ENCODE peak calls at places on chromosomes 16 and 17, in four cellular contexts. X is brain microvascular endothelial cell, F is upper lobe of right lung, A is GM23248. B is an unnamed sample.

GRCh38 chr17:80516533-80516932 is 28.1 kb upstream of the RPTOR start:
- DNase-seq in X (no peak), F (no peak), A (no peak), B (no peak)

GRCh38 chr17:35890774-35891155 is 10.6 kb upstream of the CCL5 start:
- DNase-seq in X (no peak), F (no peak), A (no peak), B (no peak)

GRCh38 chr17:12509836-12510235 is 155.9 kb upstream of the MYOCD start:
- DNase-seq in X (no peak), F (no peak), A (no peak), B (no peak)

GRCh38 chr16:685967-686366 is 1.8 kb upstream of the JMJD8 start:
- DNase-seq in X (no peak), F (no peak), A (peak), B (no peak)

GRCh38 chr17:55731586-55732250 is 9.1 kb upstream of the TMEM100 start:
- DNase-seq in X (no peak), F (no peak), A (peak), B (peak)

GRCh38 chr16:66004706-66005105 is 361.8 kb upstream of the CDH5 start:
- DNase-seq in X (no peak), F (no peak), A (peak), B (no peak)

GRCh38 chr16:23434380-23434779 is 18.6 kb downstream of the COG7 start:
- DNase-seq in X (no peak), F (no peak), A (peak), B (no peak)

GRCh38 chr16:74926832-74927231 is 58.1 kb downstream of the WDR59 start:
- DNase-seq in X (no peak), F (no peak), A (no peak), B (no peak)

GRCh38 chr17:28950017-28950751 is 1.1 kb downstream of the PHF12 start:
- DNase-seq in X (peak), F (peak), A (peak), B (peak)

GRCh38 chr16:87551487-87551886 is 50.8 kb upstream of the JPH3 start:
- DNase-seq in X (no peak), F (no peak), A (no peak), B (no peak)

GRCh38 chr16:87554754-87555427 is 47.4 kb upstream of the JPH3 start:
- DNase-seq in X (no peak), F (no peak), A (no peak), B (no peak)

GRCh38 chr16:87552072-87552718 is 50.1 kb upstream of the JPH3 start:
- DNase-seq in X (no peak), F (no peak), A (no peak), B (no peak)

GRCh38 chr16:87553174-87553573 is 49.1 kb upstream of the JPH3 start:
- DNase-seq in X (no peak), F (no peak), A (no peak), B (no peak)

GRCh38 chr16:87552772-87553171 is 49.5 kb upstream of the JPH3 start:
- DNase-seq in X (no peak), F (no peak), A (peak), B (no peak)
- H3K4me3 ChIP-seq in X (no peak), F (no peak), A (no peak), B (no peak)

GRCh38 chr16:15811778-15812750 is 44.8 kb downstream of the MYH11 start:
- DNase-seq in X (peak), F (no peak), A (peak), B (no peak)
- H3K4me3 ChIP-seq in X (no peak), F (no peak), A (no peak), B (no peak)

DNA sequence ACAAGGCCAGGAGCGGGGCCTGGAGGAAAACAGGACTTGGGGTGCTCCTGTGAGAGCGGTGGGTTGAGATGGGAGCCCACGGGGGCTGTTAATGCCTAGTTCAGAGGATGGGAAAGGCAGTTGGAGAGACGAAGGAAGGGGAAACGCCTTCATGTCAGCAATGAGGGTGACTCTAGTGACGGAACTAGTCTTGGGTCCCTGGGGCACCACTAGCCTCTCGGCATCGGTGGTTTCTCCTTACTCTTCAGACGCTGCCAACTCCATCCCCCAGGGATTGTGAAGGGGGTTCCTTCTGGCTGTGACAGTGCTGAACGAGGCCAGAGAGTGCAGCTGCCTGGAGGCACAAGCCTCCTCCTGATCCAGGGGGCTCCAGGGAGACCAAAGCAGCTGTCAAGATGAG is 693 bp upstream of the CAMTA2 start:
- DNase-seq in X (no peak), F (no peak), A (peak), B (peak)
- H3K4me3 ChIP-seq in X (peak), F (peak), A (peak), B (peak)

GRCh38 chr16:3553138-3553923 is 23.9 kb downstream of the NLRC3 start:
- DNase-seq in X (no peak), F (no peak), A (no peak), B (no peak)
- H3K4me3 ChIP-seq in X (no peak), F (no peak), A (no peak), B (no peak)

GRCh38 chr16:31105677-31106213 is 2.4 kb upstream of the BCKDK start:
- DNase-seq in X (peak), F (peak), A (peak), B (peak)
- H3K4me3 ChIP-seq in X (peak), F (peak), A (no peak), B (peak)

GRCh38 chr17:3912827-3913226 is 3.4 kb downstream of the P2RX1 start:
- DNase-seq in X (no peak), F (no peak), A (no peak), B (no peak)

GRCh38 chr17:3916013-3916696 is at the start of gene P2RX1:
- DNase-seq in X (no peak), F (peak), A (no peak), B (no peak)

GRCh38 chr17:3913531-3914318 is 2.5 kb downstream of the P2RX1 start:
- DNase-seq in X (peak), F (peak), A (peak), B (peak)

GRCh38 chr17:3915642-3916012 is 638 bp downstream of the P2RX1 start:
- DNase-seq in X (no peak), F (no peak), A (no peak), B (no peak)

GRCh38 chr17:3914319-3914685 is 2.0 kb downstream of the P2RX1 start:
- DNase-seq in X (no peak), F (no peak), A (no peak), B (peak)
- H3K4me3 ChIP-seq in X (no peak), F (peak), A (no peak), B (no peak)

DNA sequence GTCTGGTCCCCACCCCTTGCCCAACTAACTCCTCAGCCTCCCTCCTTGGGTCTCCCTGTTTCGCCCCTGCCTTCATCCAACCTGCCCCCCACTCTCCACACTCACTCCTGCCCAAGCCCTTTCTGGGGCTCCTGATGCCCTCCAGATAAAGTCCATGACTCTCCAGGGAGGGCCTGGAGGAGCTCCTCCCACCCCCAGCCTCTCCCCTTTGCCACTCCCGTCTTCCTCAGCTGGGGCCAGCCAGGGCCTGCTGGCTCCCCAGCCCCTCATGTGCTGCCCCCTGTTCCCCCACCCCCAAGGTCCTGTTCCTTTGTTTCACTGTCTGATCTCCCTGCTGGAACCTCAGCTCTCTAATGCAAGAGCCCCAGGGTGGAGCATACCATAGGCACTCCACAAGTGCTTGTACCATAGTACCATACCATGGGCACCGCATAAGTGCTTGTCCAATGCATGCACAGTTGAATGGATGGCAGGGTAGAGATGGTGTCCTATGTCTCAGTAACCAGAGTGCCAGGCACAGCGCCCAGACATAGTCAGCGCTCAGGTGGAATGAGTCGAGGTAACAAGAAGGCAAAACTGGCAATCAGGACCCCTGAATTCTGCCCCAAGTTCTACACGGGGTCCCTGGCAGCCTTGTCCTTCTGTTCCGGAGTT is 1.5 kb downstream of the PLCD3 start:
- DNase-seq in X (no peak), F (no peak), A (no peak), B (peak)
- H3K4me3 ChIP-seq in X (no peak), F (peak), A (peak), B (no peak)

GRCh38 chr17:43900858-43901754 is 6.2 kb downstream of the MPP2 start:
- DNase-seq in X (no peak), F (no peak), A (peak), B (no peak)
- H3K4me3 ChIP-seq in X (peak), F (peak), A (peak), B (peak)

DNA sequence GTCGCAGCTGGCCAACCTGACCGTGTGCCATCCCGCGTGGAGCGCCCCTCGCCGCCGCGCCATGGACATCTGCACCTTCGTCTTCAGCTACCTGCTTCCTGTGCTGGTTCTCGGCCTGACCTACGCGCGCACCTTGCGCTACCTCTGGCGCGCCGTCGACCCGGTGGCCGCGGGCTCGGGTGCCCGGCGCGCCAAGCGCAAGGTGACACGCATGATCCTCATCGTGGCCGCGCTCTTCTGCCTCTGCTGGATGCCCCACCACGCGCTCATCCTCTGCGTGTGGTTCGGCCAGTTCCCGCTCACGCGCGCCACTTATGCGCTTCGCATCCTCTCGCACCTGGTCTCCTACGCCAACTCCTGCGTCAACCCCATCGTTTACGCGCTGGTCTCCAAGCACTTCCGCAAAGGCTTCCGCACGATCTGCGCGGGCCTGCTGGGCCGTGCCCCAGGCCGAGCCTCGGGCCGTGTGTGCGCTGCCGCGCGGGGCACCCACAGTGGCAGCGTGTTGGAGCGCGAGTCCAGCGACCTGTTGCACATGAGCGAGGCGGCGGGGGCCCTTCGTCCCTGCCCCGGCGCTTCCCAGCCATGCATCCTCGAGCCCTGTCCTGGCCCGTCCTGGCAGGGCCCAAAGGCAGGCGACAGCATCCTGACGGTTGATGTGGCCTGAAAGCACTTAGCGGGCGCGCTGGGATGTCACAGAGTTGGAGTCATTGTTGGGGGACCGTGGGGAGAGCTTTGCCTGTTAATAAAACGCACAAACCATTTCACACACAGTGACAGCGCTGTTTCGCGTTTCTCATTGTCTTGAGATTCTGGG is 2.0 kb upstream of the ZACN start:
- DNase-seq in X (no peak), F (peak), A (peak), B (peak)
- H3K4me3 ChIP-seq in X (no peak), F (no peak), A (no peak), B (no peak)

B was measured in kidney.